ENCODE peak calls at places on chromosomes 6 and 20, in four cellular contexts. G, Q, C and V are unnamed samples.

GRCh38 chr20:51768759-51769517 is 748 bp upstream of the ATP9A start:
- DNase-seq in Q (no peak), G (no peak), C (no peak), V (peak; percentile 32)

GRCh38 chr6:41511443-41512060 is 34.6 kb upstream of the FOXP4 start:
- DNase-seq in C (no peak), Q (no peak), G (no peak), V (no peak)

GRCh38 chr6:123913858-123914257 is 110.2 kb downstream of the NKAIN2 start:
- DNase-seq in Q (no peak), G (no peak), C (no peak), V (no peak)

GRCh38 chr6:158080849-158081656 is 87.0 kb downstream of the SERAC1 start:
- DNase-seq in C (no peak), Q (no peak), G (peak; percentile 5), V (no peak)

GRCh38 chr6:42402184-42402583 is 49.5 kb downstream of the TRERF1 start:
- DNase-seq in G (peak; percentile 58), C (no peak), Q (no peak), V (no peak)

GRCh38 chr20:45087814-45088213 is 13.1 kb downstream of the KCNS1 start:
- DNase-seq in C (no peak), G (no peak), Q (no peak), V (no peak)

GRCh38 chr6:149249370-149250357 is 67.8 kb upstream of the TAB2 start:
- DNase-seq in G (no peak), C (no peak), Q (no peak), V (no peak)

GRCh38 chr20:62642666-62643520 is 590 bp downstream of the SLCO4A1 start:
- DNase-seq in C (peak; percentile 46), Q (peak; percentile 27), G (peak; percentile 70), V (peak; percentile 43)

GRCh38 chr6:3361312-3362037 is 95.4 kb downstream of the SLC22A23 start:
- DNase-seq in C (no peak), Q (no peak), G (no peak), V (no peak)